ENCODE peak calls at places on chromosomes 13 and 19, in nine cellular contexts. One of them, this sample, is unnamed.

GRCh38 chr19:29605653-29606419 is at the start of gene POP4:
- DNase-seq in adrenal gland: peak
- DNase-seq in lower leg skin: peak
- DNase-seq in A549: peak
- DNase-seq in cardiac fibroblast: peak
- DNase-seq in kidney: peak
- DNase-seq in ascending aorta: peak
- DNase-seq in AG09309: peak
- DNase-seq in AG04450: peak
- DNase-seq in this sample: peak

GRCh38 chr19:14718522-14719113 is 28.8 kb downstream of the ZNF333 start:
- DNase-seq in adrenal gland: no peak
- DNase-seq in lower leg skin: no peak
- DNase-seq in A549: peak
- DNase-seq in cardiac fibroblast: peak
- DNase-seq in kidney: no peak
- DNase-seq in ascending aorta: no peak
- DNase-seq in AG09309: no peak
- DNase-seq in AG04450: no peak
- DNase-seq in this sample: peak

GRCh38 chr13:84553252-84553651 is 671.0 kb upstream of the SLITRK1 start:
- DNase-seq in adrenal gland: peak
- DNase-seq in lower leg skin: no peak
- DNase-seq in A549: no peak
- DNase-seq in cardiac fibroblast: no peak
- DNase-seq in kidney: no peak
- DNase-seq in ascending aorta: no peak
- DNase-seq in AG09309: no peak
- DNase-seq in AG04450: no peak
- DNase-seq in this sample: peak

GRCh38 chr19:58021541-58022282 is 12.1 kb upstream of the ZSCAN1 start:
- DNase-seq in adrenal gland: peak
- DNase-seq in lower leg skin: peak
- DNase-seq in A549: peak
- DNase-seq in cardiac fibroblast: peak
- DNase-seq in kidney: no peak
- DNase-seq in ascending aorta: peak
- DNase-seq in AG09309: peak
- DNase-seq in AG04450: no peak
- DNase-seq in this sample: peak

GRCh38 chr19:1622541-1622940 is 17.3 kb upstream of the UQCR11 start:
- DNase-seq in adrenal gland: no peak
- DNase-seq in lower leg skin: no peak
- DNase-seq in A549: no peak
- DNase-seq in cardiac fibroblast: no peak
- DNase-seq in kidney: no peak
- DNase-seq in ascending aorta: no peak
- DNase-seq in AG09309: no peak
- DNase-seq in AG04450: no peak
- DNase-seq in this sample: no peak

GRCh38 chr19:4984448-4984990 is 15.6 kb downstream of the KDM4B start:
- DNase-seq in adrenal gland: no peak
- DNase-seq in lower leg skin: no peak
- DNase-seq in A549: no peak
- DNase-seq in cardiac fibroblast: no peak
- DNase-seq in kidney: no peak
- DNase-seq in ascending aorta: no peak
- DNase-seq in AG09309: no peak
- DNase-seq in AG04450: no peak
- DNase-seq in this sample: no peak

GRCh38 chr19:40191836-40192646 is 815 bp downstream of the MAP3K10 start:
- DNase-seq in adrenal gland: peak
- DNase-seq in lower leg skin: no peak
- DNase-seq in A549: peak
- DNase-seq in cardiac fibroblast: no peak
- DNase-seq in kidney: peak
- DNase-seq in ascending aorta: no peak
- DNase-seq in AG09309: no peak
- DNase-seq in AG04450: no peak
- DNase-seq in this sample: peak

GRCh38 chr19:48506138-48506733 is 5.4 kb downstream of the LMTK3 start:
- DNase-seq in adrenal gland: peak
- DNase-seq in lower leg skin: no peak
- DNase-seq in A549: peak
- DNase-seq in cardiac fibroblast: peak
- DNase-seq in kidney: no peak
- DNase-seq in ascending aorta: no peak
- DNase-seq in AG09309: peak
- DNase-seq in AG04450: no peak
- DNase-seq in this sample: peak

GRCh38 chr13:40789275-40790231 is at the start of gene SLC25A15:
- DNase-seq in adrenal gland: peak
- DNase-seq in lower leg skin: no peak
- DNase-seq in A549: peak
- DNase-seq in cardiac fibroblast: peak
- DNase-seq in kidney: peak
- DNase-seq in ascending aorta: peak
- DNase-seq in AG09309: no peak
- DNase-seq in AG04450: peak
- DNase-seq in this sample: peak

GRCh38 chr13:67630640-67631039 is 400.5 kb upstream of the PCDH9 start:
- DNase-seq in adrenal gland: no peak
- DNase-seq in lower leg skin: no peak
- DNase-seq in A549: no peak
- DNase-seq in cardiac fibroblast: no peak
- DNase-seq in kidney: no peak
- DNase-seq in ascending aorta: no peak
- DNase-seq in AG09309: no peak
- DNase-seq in AG04450: no peak
- DNase-seq in this sample: no peak

GRCh38 chr19:54255105-54255775 is 1.8 kb downstream of the LILRB5 start:
- DNase-seq in adrenal gland: peak
- DNase-seq in lower leg skin: no peak
- DNase-seq in A549: no peak
- DNase-seq in cardiac fibroblast: no peak
- DNase-seq in kidney: no peak
- DNase-seq in ascending aorta: peak
- DNase-seq in AG09309: no peak
- DNase-seq in AG04450: no peak
- DNase-seq in this sample: no peak

GRCh38 chr19:48635966-48636858 is 967 bp downstream of the DBP start:
- DNase-seq in adrenal gland: peak
- DNase-seq in lower leg skin: no peak
- DNase-seq in A549: no peak
- DNase-seq in cardiac fibroblast: no peak
- DNase-seq in kidney: peak
- DNase-seq in ascending aorta: peak
- DNase-seq in AG09309: no peak
- DNase-seq in AG04450: no peak
- DNase-seq in this sample: no peak

GRCh38 chr19:35991731-35992450 is 3.1 kb upstream of the SDHAF1 start:
- DNase-seq in adrenal gland: no peak
- DNase-seq in lower leg skin: no peak
- DNase-seq in A549: no peak
- DNase-seq in cardiac fibroblast: no peak
- DNase-seq in kidney: no peak
- DNase-seq in ascending aorta: no peak
- DNase-seq in AG09309: no peak
- DNase-seq in AG04450: no peak
- DNase-seq in this sample: no peak

GRCh38 chr19:42965204-42965603 is 28.2 kb upstream of the PSG7 start:
- DNase-seq in adrenal gland: no peak
- DNase-seq in lower leg skin: no peak
- DNase-seq in A549: no peak
- DNase-seq in cardiac fibroblast: peak
- DNase-seq in kidney: no peak
- DNase-seq in ascending aorta: no peak
- DNase-seq in AG09309: peak
- DNase-seq in AG04450: peak
- DNase-seq in this sample: peak

GRCh38 chr13:20160346-20161274 is at the start of gene GJA3:
- DNase-seq in adrenal gland: no peak
- DNase-seq in lower leg skin: no peak
- DNase-seq in A549: peak
- DNase-seq in cardiac fibroblast: peak
- DNase-seq in kidney: no peak
- DNase-seq in ascending aorta: no peak
- DNase-seq in AG09309: no peak
- DNase-seq in AG04450: no peak
- DNase-seq in this sample: peak

GRCh38 chr19:29690842-29691241 is 24.2 kb downstream of the C19orf12 start:
- DNase-seq in adrenal gland: no peak
- DNase-seq in lower leg skin: no peak
- DNase-seq in A549: peak
- DNase-seq in cardiac fibroblast: peak
- DNase-seq in kidney: no peak
- DNase-seq in ascending aorta: no peak
- DNase-seq in AG09309: no peak
- DNase-seq in AG04450: no peak
- DNase-seq in this sample: peak

GRCh38 chr19:37963190-37963947 is 56.4 kb downstream of the SIPA1L3 start:
- DNase-seq in adrenal gland: no peak
- DNase-seq in lower leg skin: no peak
- DNase-seq in A549: no peak
- DNase-seq in cardiac fibroblast: peak
- DNase-seq in kidney: no peak
- DNase-seq in ascending aorta: no peak
- DNase-seq in AG09309: peak
- DNase-seq in AG04450: no peak
- DNase-seq in this sample: peak

GRCh38 chr13:101488734-101489133 is 36.3 kb downstream of the ITGBL1 start:
- DNase-seq in adrenal gland: no peak
- DNase-seq in lower leg skin: no peak
- DNase-seq in A549: no peak
- DNase-seq in cardiac fibroblast: no peak
- DNase-seq in kidney: no peak
- DNase-seq in ascending aorta: no peak
- DNase-seq in AG09309: no peak
- DNase-seq in AG04450: no peak
- DNase-seq in this sample: no peak
- H3K4me3 ChIP-seq in adrenal gland: no peak
- H3K4me3 ChIP-seq in lower leg skin: no peak
- H3K4me3 ChIP-seq in A549: no peak
- H3K4me3 ChIP-seq in cardiac fibroblast: no peak
- H3K4me3 ChIP-seq in kidney: no peak
- H3K4me3 ChIP-seq in ascending aorta: no peak
- H3K4me3 ChIP-seq in AG09309: no peak
- H3K4me3 ChIP-seq in AG04450: no peak
- H3K4me3 ChIP-seq in this sample: no peak

GRCh38 chr13:98033277-98034247 is 80.1 kb downstream of the IPO5 start:
- DNase-seq in adrenal gland: peak
- DNase-seq in lower leg skin: no peak
- DNase-seq in A549: peak
- DNase-seq in cardiac fibroblast: peak
- DNase-seq in kidney: no peak
- DNase-seq in ascending aorta: no peak
- DNase-seq in AG09309: peak
- DNase-seq in AG04450: no peak
- DNase-seq in this sample: peak
- TF ChIP-seq CTCF in adrenal gland: no peak
- TF ChIP-seq CTCF in lower leg skin: no peak
- TF ChIP-seq CTCF in A549: peak
- TF ChIP-seq CTCF in cardiac fibroblast: peak
- TF ChIP-seq CTCF in kidney: no peak
- TF ChIP-seq CTCF in ascending aorta: peak
- TF ChIP-seq CTCF in AG09309: peak
- TF ChIP-seq CTCF in AG04450: peak
- TF ChIP-seq CTCF in this sample: peak

GRCh38 chr13:28099396-28100148 is 804 bp downstream of the FLT3 start:
- DNase-seq in adrenal gland: no peak
- DNase-seq in lower leg skin: no peak
- DNase-seq in A549: no peak
- DNase-seq in cardiac fibroblast: no peak
- DNase-seq in kidney: no peak
- DNase-seq in ascending aorta: no peak
- DNase-seq in AG09309: no peak
- DNase-seq in AG04450: no peak
- DNase-seq in this sample: no peak
- H3K4me3 ChIP-seq in adrenal gland: no peak
- H3K4me3 ChIP-seq in lower leg skin: peak
- H3K4me3 ChIP-seq in A549: no peak
- H3K4me3 ChIP-seq in cardiac fibroblast: no peak
- H3K4me3 ChIP-seq in kidney: no peak
- H3K4me3 ChIP-seq in ascending aorta: peak
- H3K4me3 ChIP-seq in AG09309: no peak
- H3K4me3 ChIP-seq in AG04450: no peak
- H3K4me3 ChIP-seq in this sample: no peak

GRCh38 chr13:74443623-74444022 is 309.4 kb upstream of the KLF12 start:
- DNase-seq in adrenal gland: peak
- DNase-seq in lower leg skin: no peak
- DNase-seq in A549: peak
- DNase-seq in cardiac fibroblast: peak
- DNase-seq in kidney: no peak
- DNase-seq in ascending aorta: no peak
- DNase-seq in AG09309: peak
- DNase-seq in AG04450: peak
- DNase-seq in this sample: peak

GRCh38 chr13:74442751-74443150 is 308.5 kb upstream of the KLF12 start:
- DNase-seq in adrenal gland: no peak
- DNase-seq in lower leg skin: no peak
- DNase-seq in A549: no peak
- DNase-seq in cardiac fibroblast: no peak
- DNase-seq in kidney: no peak
- DNase-seq in ascending aorta: no peak
- DNase-seq in AG09309: no peak
- DNase-seq in AG04450: no peak
- DNase-seq in this sample: no peak

GRCh38 chr13:74438911-74439310 is 304.7 kb upstream of the KLF12 start:
- DNase-seq in adrenal gland: no peak
- DNase-seq in lower leg skin: no peak
- DNase-seq in A549: no peak
- DNase-seq in cardiac fibroblast: no peak
- DNase-seq in kidney: no peak
- DNase-seq in ascending aorta: no peak
- DNase-seq in AG09309: no peak
- DNase-seq in AG04450: no peak
- DNase-seq in this sample: no peak

GRCh38 chr13:74444877-74445479 is 310.8 kb upstream of the KLF12 start:
- DNase-seq in adrenal gland: no peak
- DNase-seq in lower leg skin: no peak
- DNase-seq in A549: no peak
- DNase-seq in cardiac fibroblast: peak
- DNase-seq in kidney: no peak
- DNase-seq in ascending aorta: no peak
- DNase-seq in AG09309: no peak
- DNase-seq in AG04450: no peak
- DNase-seq in this sample: no peak

DNA sequence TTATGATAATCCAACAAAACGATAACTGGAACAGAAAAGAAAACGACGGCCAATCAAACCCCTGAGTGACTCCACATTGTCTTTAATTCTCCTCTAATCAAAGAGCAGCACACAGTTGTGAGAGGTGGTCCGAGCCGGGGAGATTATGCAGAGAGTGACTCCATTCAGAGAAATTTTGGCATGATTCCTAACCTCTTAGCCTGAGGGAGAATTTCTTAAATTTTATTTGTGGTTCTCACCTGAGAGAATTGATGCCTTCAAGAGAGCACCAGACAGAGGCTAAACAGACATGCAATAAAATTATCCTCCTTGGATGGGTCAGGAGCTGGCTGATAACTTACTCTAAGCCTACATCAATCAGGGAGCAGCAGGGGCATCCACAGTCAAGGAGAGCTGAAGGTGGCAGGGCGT is 310.0 kb upstream of the KLF12 start:
- DNase-seq in adrenal gland: no peak
- DNase-seq in lower leg skin: no peak
- DNase-seq in A549: peak
- DNase-seq in cardiac fibroblast: peak
- DNase-seq in kidney: no peak
- DNase-seq in ascending aorta: no peak
- DNase-seq in AG09309: no peak
- DNase-seq in AG04450: no peak
- DNase-seq in this sample: no peak
- TF ChIP-seq CTCF in adrenal gland: no peak
- TF ChIP-seq CTCF in lower leg skin: no peak
- TF ChIP-seq CTCF in A549: no peak
- TF ChIP-seq CTCF in cardiac fibroblast: no peak
- TF ChIP-seq CTCF in kidney: no peak
- TF ChIP-seq CTCF in ascending aorta: no peak
- TF ChIP-seq CTCF in AG09309: no peak
- TF ChIP-seq CTCF in AG04450: no peak
- TF ChIP-seq CTCF in this sample: no peak